ENCODE peak calls at places on chromosomes 7 and 10, in five cellular contexts. One of them, this sample, is unnamed.

GRCh38 chr7:81231203-81231922 is 312.5 kb upstream of the SEMA3C start:
- DNase-seq in amygdala: no peak
- DNase-seq in BJ: no peak
- DNase-seq in HTR-8/SVneo: no peak
- DNase-seq in T-helper 9 cell: no peak
- DNase-seq in this sample: no peak

GRCh38 chr7:47403341-47403866 is 178.5 kb downstream of the TNS3 start:
- DNase-seq in amygdala: no peak
- DNase-seq in BJ: no peak
- DNase-seq in HTR-8/SVneo: no peak
- DNase-seq in T-helper 9 cell: no peak
- DNase-seq in this sample: no peak

GRCh38 chr10:79372871-79373270 is 25.6 kb downstream of the PPIF start:
- DNase-seq in amygdala: no peak
- DNase-seq in BJ: no peak
- DNase-seq in HTR-8/SVneo: no peak
- DNase-seq in T-helper 9 cell: no peak
- DNase-seq in this sample: no peak

GRCh38 chr7:34675749-34676374 is 17.8 kb downstream of the NPSR1 start:
- DNase-seq in amygdala: no peak
- DNase-seq in BJ: no peak
- DNase-seq in HTR-8/SVneo: no peak
- DNase-seq in T-helper 9 cell: no peak
- DNase-seq in this sample: no peak

GRCh38 chr7:117559391-117559790 is 79.6 kb downstream of the CFTR start:
- DNase-seq in amygdala: no peak
- DNase-seq in BJ: no peak
- DNase-seq in HTR-8/SVneo: no peak
- DNase-seq in T-helper 9 cell: no peak
- DNase-seq in this sample: no peak

GRCh38 chr7:883029-884021 is 7.0 kb downstream of the GET4 start:
- DNase-seq in amygdala: no peak
- DNase-seq in BJ: no peak
- DNase-seq in HTR-8/SVneo: no peak
- DNase-seq in T-helper 9 cell: no peak
- DNase-seq in this sample: no peak

GRCh38 chr10:3902809-3903410 is 117.9 kb upstream of the KLF6 start:
- DNase-seq in amygdala: no peak
- DNase-seq in BJ: no peak
- DNase-seq in HTR-8/SVneo: no peak
- DNase-seq in T-helper 9 cell: no peak
- DNase-seq in this sample: no peak

GRCh38 chr7:90351987-90352386 is 5.5 kb downstream of the GTPBP10 start:
- DNase-seq in amygdala: no peak
- DNase-seq in BJ: no peak
- DNase-seq in HTR-8/SVneo: no peak
- DNase-seq in T-helper 9 cell: no peak
- DNase-seq in this sample: no peak

GRCh38 chr7:144386741-144387140 is 16.8 kb downstream of the NOBOX start:
- DNase-seq in amygdala: no peak
- DNase-seq in BJ: no peak
- DNase-seq in HTR-8/SVneo: no peak
- DNase-seq in T-helper 9 cell: no peak
- DNase-seq in this sample: no peak

GRCh38 chr7:29445736-29446135 is 117.9 kb upstream of the PRR15 start:
- DNase-seq in amygdala: no peak
- DNase-seq in BJ: no peak
- DNase-seq in HTR-8/SVneo: no peak
- DNase-seq in T-helper 9 cell: no peak
- DNase-seq in this sample: no peak

GRCh38 chr10:64334084-64334483 is 812.9 kb downstream of the REEP3 start:
- DNase-seq in amygdala: no peak
- DNase-seq in BJ: no peak
- DNase-seq in HTR-8/SVneo: no peak
- DNase-seq in T-helper 9 cell: no peak
- DNase-seq in this sample: no peak

GRCh38 chr10:78215645-78216044 is 182.0 kb downstream of the RPS24 start:
- DNase-seq in amygdala: peak
- DNase-seq in BJ: peak
- DNase-seq in HTR-8/SVneo: no peak
- DNase-seq in T-helper 9 cell: no peak
- DNase-seq in this sample: peak

GRCh38 chr10:124996127-124996853 is 54.4 kb downstream of the ZRANB1 start:
- DNase-seq in amygdala: no peak
- DNase-seq in BJ: no peak
- DNase-seq in HTR-8/SVneo: no peak
- DNase-seq in T-helper 9 cell: no peak
- DNase-seq in this sample: no peak

GRCh38 chr10:102068216-102068615 is 3.1 kb downstream of the HPS6 start:
- DNase-seq in amygdala: no peak
- DNase-seq in BJ: no peak
- DNase-seq in HTR-8/SVneo: no peak
- DNase-seq in T-helper 9 cell: no peak
- DNase-seq in this sample: no peak

GRCh38 chr7:82851126-82851525 is 311.6 kb downstream of the PCLO start:
- DNase-seq in amygdala: no peak
- DNase-seq in BJ: no peak
- DNase-seq in HTR-8/SVneo: no peak
- DNase-seq in T-helper 9 cell: no peak
- DNase-seq in this sample: no peak

GRCh38 chr7:7653140-7653539 is 12.6 kb downstream of the UMAD1 start:
- DNase-seq in amygdala: no peak
- DNase-seq in BJ: no peak
- DNase-seq in HTR-8/SVneo: no peak
- DNase-seq in T-helper 9 cell: no peak
- DNase-seq in this sample: no peak

GRCh38 chr10:120813085-120813484 is 38.1 kb upstream of the WDR11 start:
- DNase-seq in amygdala: no peak
- DNase-seq in BJ: no peak
- DNase-seq in HTR-8/SVneo: no peak
- DNase-seq in T-helper 9 cell: no peak
- DNase-seq in this sample: no peak